ENCODE peak calls at places on chromosome 13, in five cellular contexts. N is ovary, L is heart right ventricle, H is GM12878, I is cardiac fibroblast. M is an unnamed sample.

GRCh38 chr13:52010890-52011689 is at the start of gene ATP7B:
- DNase-seq in N (no peak), L (peak; percentile 15), H (no peak), I (no peak), M (no peak)

GRCh38 chr13:60433505-60433904 is 36.5 kb downstream of the TDRD3 start:
- DNase-seq in N (no peak), L (no peak), H (no peak), I (no peak), M (no peak)

GRCh38 chr13:46728777-46729176 is 68.2 kb downstream of the ESD start:
- DNase-seq in N (no peak), L (no peak), H (no peak), I (no peak), M (no peak)

GRCh38 chr13:100842136-100842535 is 167.5 kb upstream of the TMTC4 start:
- DNase-seq in N (no peak), L (no peak), H (no peak), I (no peak), M (no peak)

GRCh38 chr13:98989469-98990235 is 11.8 kb upstream of the DOCK9 start:
- DNase-seq in N (no peak), L (no peak), H (no peak), I (no peak), M (no peak)

GRCh38 chr13:71867101-71867814 is at the start of gene DACH1:
- DNase-seq in N (no peak), L (peak; percentile 53), H (no peak), I (peak; percentile 50), M (no peak)

GRCh38 chr13:74128171-74128767 is 5.9 kb downstream of the KLF12 start:
- DNase-seq in N (no peak), L (no peak), H (no peak), I (peak; percentile 62), M (no peak)

GRCh38 chr13:93963266-93964131 is 516.0 kb downstream of the DCT start:
- DNase-seq in N (no peak), L (no peak), H (no peak), I (peak; percentile 61), M (peak; percentile 62)

GRCh38 chr13:19910336-19911072 is 47.1 kb upstream of the ZMYM5 start:
- DNase-seq in N (no peak), L (no peak), H (no peak), I (no peak), M (no peak)

GRCh38 chr13:30450066-30450465 is 15.7 kb downstream of the HMGB1 start:
- DNase-seq in N (no peak), L (no peak), H (no peak), I (no peak), M (no peak)

GRCh38 chr13:42453091-42453645 is 120.8 kb upstream of the TNFSF11 start:
- DNase-seq in N (no peak), L (no peak), H (no peak), I (no peak), M (no peak)
- H3K4me3 ChIP-seq in N (no peak overlapping the region), L (no peak overlapping the region), H (no peak overlapping the region), I (no peak overlapping the region), M (no peak overlapping the region)

DNA sequence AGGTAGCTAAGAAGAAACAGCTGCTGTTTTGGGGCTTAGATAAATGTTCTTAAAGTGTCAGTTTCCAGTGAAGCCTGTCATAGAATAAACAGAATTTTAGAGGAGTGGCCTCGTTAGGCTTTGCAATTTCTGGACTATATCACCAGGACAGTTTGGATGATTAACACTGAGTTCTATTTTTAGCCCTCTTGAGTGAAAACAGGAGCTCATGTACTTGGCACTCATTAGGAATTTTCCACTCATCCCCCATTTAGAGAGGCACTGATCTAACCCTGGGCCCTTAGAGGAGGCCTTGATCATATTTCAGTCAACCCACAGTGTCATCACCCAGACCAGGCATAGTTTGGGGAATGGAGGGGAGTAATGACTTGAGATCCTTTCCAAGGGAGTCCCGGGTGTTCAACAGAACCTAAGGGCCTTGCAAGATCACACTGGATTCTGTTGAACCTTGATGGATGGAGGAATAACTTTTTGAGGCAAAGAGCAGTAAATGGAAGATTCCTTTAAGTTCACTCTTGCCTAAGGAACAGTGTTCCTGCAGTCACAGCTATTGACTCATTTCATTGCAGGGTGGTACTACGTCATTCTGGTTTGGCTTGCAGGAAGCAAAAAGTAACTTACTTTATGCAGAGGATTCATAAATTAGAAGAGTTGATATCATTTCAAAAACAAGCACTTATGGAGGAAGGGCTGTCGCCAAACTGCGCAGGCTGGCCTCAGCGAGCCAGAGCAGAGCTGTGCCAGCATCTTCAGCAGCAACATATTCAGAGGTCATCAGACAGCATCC is 160.2 kb downstream of the SLC7A1 start:
- DNase-seq in N (peak; percentile 23), L (peak; percentile 26), H (no peak), I (peak; percentile 87), M (peak; percentile 89)
- H3K4me3 ChIP-seq in N (no peak overlapping the region), L (no peak overlapping the region), H (no peak overlapping the region), I (no peak overlapping the region), M (no peak overlapping the region)

DNA sequence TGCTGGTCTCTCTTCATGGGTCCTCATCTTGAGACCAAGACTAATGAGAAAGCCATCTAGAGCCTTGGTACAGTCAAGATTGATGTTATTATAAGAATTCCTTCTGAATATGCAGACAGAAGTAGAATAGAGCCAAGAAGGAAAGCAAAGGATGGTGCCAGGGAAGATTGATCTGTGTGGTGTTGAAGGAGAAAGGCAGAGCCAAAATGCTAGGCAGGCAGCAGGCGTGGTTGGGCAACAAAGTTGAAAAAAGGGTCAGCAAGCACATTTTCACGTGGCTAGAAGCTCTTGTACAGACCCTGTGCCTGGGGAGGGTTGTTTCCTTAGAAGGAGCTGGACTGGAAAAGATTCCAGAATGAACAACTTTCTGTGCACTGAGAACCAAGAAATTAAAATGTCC is 319.7 kb upstream of the ARGLU1 start:
- DNase-seq in N (no peak), L (no peak), H (no peak), I (no peak), M (no peak)
- H3K4me3 ChIP-seq in N (no peak overlapping the region), L (no peak overlapping the region), H (no peak overlapping the region), I (no peak overlapping the region), M (no peak overlapping the region)

GRCh38 chr13:42054798-42055499 is 6.5 kb downstream of the DGKH start:
- DNase-seq in N (no peak), L (no peak), H (no peak), I (no peak), M (no peak)
- H3K4me3 ChIP-seq in N (no peak overlapping the region), L (no peak overlapping the region), H (no peak overlapping the region), I (no peak overlapping the region), M (no peak overlapping the region)

DNA sequence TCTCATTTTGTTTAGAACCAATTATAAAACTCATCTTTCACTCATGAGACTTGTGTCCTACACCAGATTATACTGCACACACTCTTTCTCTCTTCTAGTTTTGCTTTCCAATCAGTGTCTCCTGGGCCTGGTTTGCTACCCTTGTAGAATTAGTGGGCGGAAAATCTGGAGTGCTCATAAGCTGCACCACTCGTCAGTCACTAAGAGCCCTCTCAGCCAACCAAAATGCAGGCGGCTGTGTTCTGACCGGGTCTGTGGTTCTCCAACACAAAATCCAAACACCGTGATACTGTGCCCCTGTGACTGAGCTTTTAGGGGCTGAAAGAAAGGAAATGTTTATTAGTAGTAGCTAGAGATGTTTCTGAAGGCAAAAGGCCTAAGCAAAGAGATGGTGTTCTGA is 83.7 kb upstream of the OBI1 start:
- DNase-seq in N (no peak), L (no peak), H (no peak), I (no peak), M (no peak)
- H3K4me3 ChIP-seq in N (no peak overlapping the region), L (no peak overlapping the region), H (no peak overlapping the region), I (no peak overlapping the region), M (no peak overlapping the region)

DNA sequence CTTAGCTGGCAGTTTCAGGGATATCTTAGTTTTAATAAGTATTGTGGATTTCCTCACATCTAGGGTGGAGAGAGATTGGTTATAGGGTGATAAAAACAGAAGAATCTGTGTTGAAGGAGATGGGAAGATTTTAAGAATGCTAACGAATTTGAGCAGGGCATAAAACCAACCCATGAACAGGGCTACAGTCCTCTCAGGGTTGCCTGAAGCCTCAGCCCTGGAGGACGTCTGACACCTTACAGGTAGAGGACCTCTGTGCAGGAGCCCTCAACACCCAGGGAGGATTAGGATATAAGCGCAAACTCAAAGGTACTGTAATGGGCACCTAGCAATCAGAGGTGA is 461 bp upstream of the WASF3 start:
- DNase-seq in N (no peak), L (no peak), H (no peak), I (no peak), M (no peak)
- H3K4me3 ChIP-seq in N (peak overlapping the region; percentile 59), L (peak overlapping the region; percentile 12), H (no peak overlapping the region), I (peak overlapping the region; percentile 51), M (peak overlapping the region; percentile 56)

GRCh38 chr13:41463823-41464602 is 6.7 kb downstream of the RGCC start:
- DNase-seq in N (no peak), L (no peak), H (peak; percentile 59), I (no peak), M (no peak)
- H3K4me3 ChIP-seq in N (no peak overlapping the region), L (peak overlapping the region; percentile 64), H (peak overlapping the region; percentile 11), I (no peak overlapping the region), M (no peak overlapping the region)